ENCODE peak calls at places on chromosomes 3 and 15, in five cellular contexts. X, Q, V, D and F are unnamed samples.

GRCh38 chr3:57597240-57597972 is at the start of gene ARF4:
- DNase-seq in X (peak), Q (peak), V (peak), D (peak), F (peak)

GRCh38 chr3:29639621-29640290 is 358.9 kb downstream of the RBMS3 start:
- DNase-seq in X (no peak), Q (no peak), V (no peak), D (no peak), F (no peak)

GRCh38 chr3:65811050-65811766 is 227.5 kb downstream of the MAGI1 start:
- DNase-seq in X (no peak), Q (peak), V (no peak), D (no peak), F (no peak)

GRCh38 chr15:38652998-38653397 is 88.4 kb upstream of the RASGRP1 start:
- DNase-seq in X (no peak), Q (no peak), V (no peak), D (peak), F (no peak)

GRCh38 chr15:47691896-47692295 is 25.4 kb upstream of the SEMA6D start:
- DNase-seq in X (no peak), Q (no peak), V (no peak), D (no peak), F (no peak)

GRCh38 chr3:187165144-187165543 is 25.8 kb upstream of the RPL39L start:
- DNase-seq in X (peak), Q (peak), V (peak), D (no peak), F (peak)

GRCh38 chr15:25486051-25486450 is 47.2 kb upstream of the UBE3A start:
- DNase-seq in X (no peak), Q (no peak), V (no peak), D (no peak), F (no peak)

GRCh38 chr3:142576792-142577191 is 1.7 kb downstream of the ATR start:
- DNase-seq in X (no peak), Q (no peak), V (no peak), D (no peak), F (no peak)

GRCh38 chr3:56855856-56856538 is 54.2 kb upstream of the ARHGEF3 start:
- DNase-seq in X (peak), Q (peak), V (peak), D (peak), F (peak)

GRCh38 chr3:52800079-52800478 is 5.5 kb downstream of the ITIH3 start:
- DNase-seq in X (no peak), Q (no peak), V (no peak), D (no peak), F (no peak)

GRCh38 chr3:81643721-81644120 is 117.7 kb downstream of the GBE1 start:
- DNase-seq in X (no peak), Q (no peak), V (peak), D (no peak), F (peak)

GRCh38 chr3:140403559-140403958 is 274.3 kb upstream of the TRIM42 start:
- DNase-seq in X (peak), Q (no peak), V (no peak), D (no peak), F (no peak)

GRCh38 chr3:105835606-105836005 is 33.2 kb downstream of the CBLB start:
- DNase-seq in X (peak), Q (no peak), V (no peak), D (no peak), F (no peak)